ENCODE peak calls at places on chromosome 4, in five cellular contexts. C is HepG2, Z is A549, K is IMR-90, N is GM12878. G is an unnamed sample.

GRCh38 chr4:148076964-148077363 is 345.1 kb downstream of the ARHGAP10 start:
- DNase-seq in C (no peak), Z (no peak), K (peak; percentile 77), N (no peak), G (no peak)

GRCh38 chr4:145840162-145840768 is 98.4 kb downstream of the ZNF827 start:
- DNase-seq in C (peak; percentile 45), Z (peak; percentile 53), K (peak; percentile 38), N (peak; percentile 32), G (peak; percentile 30)

GRCh38 chr4:143336828-143337599 is at the start of gene GAB1:
- DNase-seq in C (peak; percentile 71), Z (peak; percentile 82), K (peak; percentile 80), N (no peak), G (peak; percentile 61)

GRCh38 chr4:83013420-83013867 is 2.8 kb upstream of the LIN54 start:
- DNase-seq in C (no peak), Z (no peak), K (no peak), N (no peak), G (no peak)

GRCh38 chr4:41022116-41022515 is 192.2 kb downstream of the APBB2 start:
- DNase-seq in C (no peak), Z (no peak), K (no peak), N (no peak), G (no peak)

GRCh38 chr4:7398104-7398423 is 36.7 kb downstream of the PSAPL1 start:
- DNase-seq in C (no peak), Z (no peak), K (peak; percentile 59), N (no peak), G (no peak)

GRCh38 chr4:112514449-112515277 is 1.3 kb downstream of the NEUROG2 start:
- DNase-seq in C (no peak), Z (peak; percentile 21), K (no peak), N (no peak), G (no peak)

GRCh38 chr4:186781032-186781917 is 57.6 kb upstream of the FAT1 start:
- DNase-seq in C (peak; percentile 93), Z (peak; percentile 45), K (peak; percentile 91), N (no peak), G (no peak)

GRCh38 chr4:143411527-143412480 is 75.1 kb downstream of the GAB1 start:
- DNase-seq in C (no peak), Z (no peak), K (peak; percentile 58), N (no peak), G (no peak)

GRCh38 chr4:52051213-52051614 is at the start of gene SPATA18:
- DNase-seq in C (no peak), Z (peak; percentile 2), K (no peak), N (no peak), G (no peak)

GRCh38 chr4:5266991-5267390 is 215.7 kb downstream of the STK32B start:
- DNase-seq in C (no peak), Z (no peak), K (peak; percentile 42), N (no peak), G (no peak)

GRCh38 chr4:41124916-41125548 is 89.3 kb downstream of the APBB2 start:
- DNase-seq in C (peak; percentile 66), Z (peak; percentile 27), K (no peak), N (no peak), G (no peak)

GRCh38 chr4:18366762-18367358 is 345.3 kb upstream of the LCORL start:
- DNase-seq in C (peak; percentile 24), Z (peak; percentile 18), K (peak; percentile 6), N (peak; percentile 7), G (no peak)

GRCh38 chr4:140652601-140653000 is 83.8 kb upstream of the UCP1 start:
- DNase-seq in C (no peak), Z (no peak), K (no peak), N (no peak), G (no peak)

GRCh38 chr4:54414545-54414944 is 185.5 kb downstream of the PDGFRA start:
- DNase-seq in C (no peak), Z (no peak), K (no peak), N (no peak), G (no peak)

GRCh38 chr4:21211836-21212235 is 511.6 kb downstream of the PACRGL start:
- DNase-seq in C (no peak), Z (no peak), K (no peak), N (no peak), G (no peak)

GRCh38 chr4:57080781-57081650 is 29.2 kb downstream of the IGFBP7 start:
- DNase-seq in C (peak; percentile 70), Z (peak; percentile 84), K (peak; percentile 98), N (no peak), G (no peak)

GRCh38 chr4:36283912-36284465 is 2.6 kb downstream of the DTHD1 start:
- DNase-seq in C (no peak), Z (no peak), K (no peak), N (no peak), G (no peak)

GRCh38 chr4:103099691-103100392 is at the start of gene BDH2:
- DNase-seq in C (peak; percentile 85), Z (peak; percentile 85), K (peak; percentile 97), N (peak; percentile 72), G (peak; percentile 84)

GRCh38 chr4:52037730-52038108 is 380 bp downstream of the SGCB start:
- DNase-seq in C (no peak), Z (peak; percentile 12), K (peak; percentile 33), N (no peak), G (no peak)

GRCh38 chr4:74203467-74203866 is 45.5 kb downstream of the MTHFD2L start:
- DNase-seq in C (no peak), Z (no peak), K (no peak), N (no peak), G (no peak)

GRCh38 chr4:52729586-52729985 is 21.6 kb downstream of the ERVMER34-1 start:
- DNase-seq in C (no peak), Z (no peak), K (no peak), N (no peak), G (no peak)

GRCh38 chr4:54082168-54082567 is 17.8 kb upstream of the CHIC2 start:
- DNase-seq in C (peak; percentile 95), Z (peak; percentile 90), K (peak; percentile 100), N (no peak), G (no peak)

GRCh38 chr4:182369211-182369610 is 126.0 kb downstream of the TENM3 start:
- DNase-seq in C (no peak), Z (no peak), K (peak; percentile 62), N (no peak), G (no peak)

GRCh38 chr4:150379454-150379853 is 202.5 kb upstream of the MAB21L2 start:
- DNase-seq in C (no peak), Z (no peak), K (peak; percentile 64), N (no peak), G (no peak)

DNA sequence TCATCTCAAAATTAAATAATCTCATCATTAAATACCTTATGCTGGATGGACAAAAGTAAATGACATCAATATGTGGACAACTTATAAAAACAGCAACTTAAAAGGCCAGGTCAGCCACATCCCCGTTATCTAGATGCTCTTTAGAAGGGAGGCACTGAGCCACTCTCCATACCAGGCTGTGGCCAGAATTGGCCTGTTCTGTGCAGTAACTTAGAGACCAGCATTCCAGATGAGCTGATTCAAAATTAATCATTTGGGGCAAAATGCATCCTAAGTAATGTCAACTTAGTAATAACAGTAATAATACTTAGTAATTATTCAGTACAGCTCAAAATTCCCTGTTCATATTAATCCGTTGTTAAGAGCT is 373.6 kb downstream of the FBXW7 start:
- DNase-seq in C (no peak), Z (no peak), K (no peak), N (no peak), G (no peak)
- TF ChIP-seq BHLHE40 in C (no peak), Z (no peak), K (no peak), N (no peak), G (no peak)

GRCh38 chr4:114785570-114785969 is 187.0 kb downstream of the UGT8 start:
- DNase-seq in C (no peak), Z (no peak), K (no peak), N (no peak), G (no peak)

GRCh38 chr4:114782842-114783595 is 184.4 kb downstream of the UGT8 start:
- DNase-seq in C (no peak), Z (no peak), K (no peak), N (no peak), G (no peak)

DNA sequence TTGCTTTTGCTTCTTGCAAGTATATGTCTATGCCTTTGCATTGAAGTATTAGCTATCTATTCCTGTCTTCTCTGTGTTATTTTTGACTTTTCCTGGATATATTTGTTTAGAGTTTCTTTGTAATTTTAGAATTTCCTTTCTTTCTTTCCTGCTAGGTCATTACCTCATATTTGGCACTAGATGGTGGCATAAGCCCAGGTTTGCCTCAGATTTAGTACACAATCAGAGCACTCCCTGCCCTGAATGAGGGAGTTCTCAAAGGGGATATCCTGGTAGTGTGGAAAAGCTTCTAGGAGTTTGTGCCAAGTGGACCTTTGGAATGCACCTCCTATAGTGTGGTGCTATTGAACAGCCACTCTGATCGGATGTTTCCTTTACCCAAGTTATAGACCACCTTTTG is 181.6 kb downstream of the UGT8 start:
- DNase-seq in C (peak; percentile 14), Z (peak; percentile 16), K (peak; percentile 7), N (no peak), G (no peak)
- TF ChIP-seq CTCF in C (peak; percentile 49), Z (no peak), K (peak; percentile 30), N (peak; percentile 18), G (no peak)

DNA sequence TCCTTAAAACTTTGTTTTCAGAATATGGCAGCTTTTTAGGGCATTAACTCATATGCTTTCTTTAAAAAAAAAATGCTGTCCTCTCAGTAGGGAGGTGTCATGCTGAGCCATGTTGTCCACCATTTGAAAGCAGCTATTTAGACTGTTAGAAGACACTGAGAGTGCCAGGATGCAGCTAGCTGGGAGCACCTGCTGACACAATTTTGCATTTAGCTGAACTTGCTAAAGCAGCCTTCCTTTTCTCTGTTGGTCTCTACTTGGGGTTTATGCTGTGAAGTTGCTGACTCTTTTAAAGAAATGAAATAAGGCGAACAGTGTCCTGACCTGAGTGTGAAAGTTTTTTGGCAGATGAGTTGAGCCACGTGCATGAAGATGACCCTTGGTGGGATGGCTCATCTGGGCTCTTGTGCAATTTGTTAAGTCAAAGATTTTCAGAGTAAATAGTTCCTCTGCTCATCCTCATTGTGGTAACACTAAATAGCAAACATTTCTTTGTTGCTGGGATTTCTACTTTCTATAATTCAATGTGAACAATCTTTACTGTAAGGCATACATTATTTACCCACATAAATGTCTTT is 64.5 kb downstream of the CDS1 start:
- DNase-seq in C (no peak), Z (no peak), K (no peak), N (no peak), G (no peak)
- TF ChIP-seq BHLHE40 in C (no peak), Z (no peak), K (no peak), N (no peak), G (no peak)

GRCh38 chr4:71268156-71268555 is 70.7 kb upstream of the SLC4A4 start:
- DNase-seq in C (no peak), Z (no peak), K (peak; percentile 37), N (no peak), G (no peak)

GRCh38 chr4:71270901-71271300 is 67.9 kb upstream of the SLC4A4 start:
- DNase-seq in C (peak; percentile 29), Z (peak; percentile 46), K (peak; percentile 45), N (no peak), G (peak; percentile 11)

GRCh38 chr4:71267244-71267643 is 71.6 kb upstream of the SLC4A4 start:
- DNase-seq in C (no peak), Z (no peak), K (peak; percentile 17), N (no peak), G (no peak)

GRCh38 chr4:71266090-71266794 is 72.6 kb upstream of the SLC4A4 start:
- DNase-seq in C (no peak), Z (no peak), K (peak; percentile 91), N (peak; percentile 21), G (no peak)

DNA sequence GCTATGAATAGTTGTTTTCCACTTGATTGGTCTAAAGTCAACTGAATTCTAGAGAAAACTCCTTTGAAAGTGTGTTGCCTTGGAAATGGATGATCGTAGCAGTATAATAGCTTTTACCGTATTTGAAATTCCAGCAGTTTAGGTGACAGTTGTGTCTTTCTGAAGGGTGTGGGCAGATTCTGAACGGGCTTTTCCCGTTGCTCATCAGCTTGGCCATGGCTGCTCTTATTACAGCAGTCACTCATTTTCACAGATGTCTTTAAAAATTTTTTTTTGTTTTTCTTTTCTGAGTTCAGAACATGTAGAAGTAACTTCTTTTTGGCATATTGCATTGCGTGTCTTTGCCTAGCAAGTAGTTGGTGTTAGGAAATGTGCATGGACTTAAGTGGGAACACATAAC is 69.6 kb upstream of the SLC4A4 start:
- DNase-seq in C (no peak), Z (no peak), K (no peak), N (no peak), G (no peak)
- TF ChIP-seq CTCF in C (no peak), Z (no peak), K (no peak), N (no peak), G (no peak)